ENCODE peak calls at places on chromosome X, in six cellular contexts. U, W, J, Y, R and H are unnamed samples.

GRCh38 chrX:74242050-74242449 is 61.9 kb upstream of the ZCCHC13 start:
- DNase-seq in U (no peak), W (peak; percentile 29), J (no peak), Y (no peak), R (no peak), H (no peak)

GRCh38 chrX:25005034-25005381 is 10.8 kb downstream of the ARX start:
- DNase-seq in U (no peak), W (no peak), J (no peak), Y (no peak), R (no peak), H (no peak)

GRCh38 chrX:84248226-84248625 is 60.2 kb upstream of the RPS6KA6 start:
- DNase-seq in U (no peak), W (peak; percentile 73), J (no peak), Y (no peak), R (no peak), H (no peak)

GRCh38 chrX:131783555-131784338 is 239.4 kb upstream of the STK26 start:
- DNase-seq in U (peak; percentile 87), W (no peak), J (no peak), Y (peak; percentile 8), R (peak; percentile 75), H (no peak)

GRCh38 chrX:46837543-46838481 is 969 bp downstream of the RP2 start:
- DNase-seq in U (no peak), W (peak; percentile 63), J (no peak), Y (no peak), R (no peak), H (peak; percentile 25)

GRCh38 chrX:10133980-10134676 is 22.6 kb upstream of the CLCN4 start:
- DNase-seq in U (no peak), W (no peak), J (no peak), Y (no peak), R (no peak), H (no peak)

GRCh38 chrX:139932077-139932900 is 564 bp downstream of the ATP11C start:
- DNase-seq in U (peak; percentile 45), W (peak; percentile 72), J (peak; percentile 79), Y (peak; percentile 50), R (peak; percentile 4), H (no peak)

GRCh38 chrX:48901069-48901468 is 3.3 kb downstream of the PQBP1 start:
- DNase-seq in U (no peak), W (no peak), J (no peak), Y (no peak), R (no peak), H (no peak)

GRCh38 chrX:72312311-72312940 is 6.7 kb upstream of the CITED1 start:
- DNase-seq in U (no peak), W (no peak), J (no peak), Y (no peak), R (no peak), H (no peak)